ENCODE peak calls at places on chromosomes 1 and 21, in five cellular contexts. U, V, O, E and T are unnamed samples.

GRCh38 chr1:150051089-150051373 is 16.5 kb upstream of the VPS45 start:
- DNase-seq in E (no peak), V (no peak), U (no peak), O (no peak), T (no peak)

GRCh38 chr1:234486858-234487830 is 8.2 kb upstream of the TARBP1 start:
- DNase-seq in U (no peak), O (peak; percentile 71), V (peak; percentile 38), E (no peak), T (no peak)

GRCh38 chr1:226737819-226738420 is 1.2 kb downstream of the ITPKB start:
- DNase-seq in E (peak; percentile 83), U (peak; percentile 58), O (peak; percentile 61), V (peak; percentile 54), T (peak; percentile 79)

GRCh38 chr1:196866974-196867373 is 20.9 kb upstream of the CFHR4 start:
- DNase-seq in V (no peak), U (no peak), O (no peak), E (no peak), T (no peak)

GRCh38 chr1:52059326-52059725 is 3.2 kb downstream of the BTF3L4 start:
- DNase-seq in O (peak; percentile 57), U (no peak), E (no peak), V (no peak), T (no peak)

GRCh38 chr1:19309123-19309813 is 2.7 kb downstream of the AKR7A2 start:
- DNase-seq in U (no peak), O (peak; percentile 54), V (no peak), E (no peak), T (no peak)

GRCh38 chr1:204408074-204408507 is 3.5 kb downstream of the PPP1R15B start:
- DNase-seq in O (peak; percentile 79), E (peak; percentile 93), U (peak; percentile 67), V (peak; percentile 84), T (peak; percentile 81)

GRCh38 chr1:19476440-19477190 is 8.7 kb downstream of the CAPZB start:
- DNase-seq in E (no peak), U (no peak), O (no peak), V (no peak), T (no peak)

GRCh38 chr1:84442256-84442655 is 36.8 kb upstream of the RPF1 start:
- DNase-seq in U (no peak), E (no peak), O (peak; percentile 93), V (no peak), T (peak; percentile 38)

GRCh38 chr1:211601159-211601558 is 22.2 kb upstream of the SLC30A1 start:
- DNase-seq in E (no peak), U (no peak), O (no peak), V (no peak), T (no peak)

GRCh38 chr1:201766117-201766863 is 62.7 kb upstream of the IPO9 start:
- DNase-seq in U (peak; percentile 70), E (no peak), V (no peak), O (peak; percentile 58), T (no peak)

GRCh38 chr1:155064109-155064812 is 721 bp downstream of the EFNA4 start:
- DNase-seq in E (no peak), V (no peak), U (no peak), O (no peak), T (no peak)

GRCh38 chr1:8429549-8430105 is 111.7 kb downstream of the SLC45A1 start:
- DNase-seq in V (no peak), U (no peak), O (no peak), E (no peak), T (no peak)

GRCh38 chr1:153881764-153882163 is 41.0 kb downstream of the GATAD2B start:
- DNase-seq in U (no peak), E (no peak), O (no peak), V (no peak), T (no peak)

GRCh38 chr21:43727571-43728466 is 8.9 kb downstream of the PDXK start:
- DNase-seq in U (peak; percentile 53), O (peak; percentile 56), E (no peak), V (peak; percentile 70), T (no peak)

GRCh38 chr21:31846690-31847089 is 26.1 kb upstream of the HUNK start:
- DNase-seq in V (no peak), U (no peak), O (no peak), E (no peak), T (no peak)

DNA sequence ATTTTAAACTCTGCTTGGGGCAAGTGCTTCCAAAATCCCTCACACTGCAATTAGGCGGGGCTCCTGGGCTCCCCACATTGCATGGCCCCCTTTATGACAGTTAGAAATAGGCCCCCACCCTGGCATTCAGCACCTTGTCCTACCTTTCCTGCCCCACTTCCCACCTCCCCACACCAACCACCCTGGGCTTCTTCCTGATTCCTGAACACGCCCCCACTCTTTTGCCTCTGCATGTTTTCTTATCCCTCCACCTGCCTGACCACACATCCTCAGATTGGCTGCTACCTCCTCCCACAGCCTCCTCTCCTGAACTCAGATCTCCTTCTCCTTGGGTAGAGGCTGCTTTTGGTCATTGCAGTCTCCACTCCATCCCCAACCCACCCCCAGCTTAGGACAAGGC is 1.5 kb downstream of the MOB3C start:
- DNase-seq in O (no peak), U (no peak), E (no peak), V (no peak), T (no peak)
- H3K4me1 ChIP-seq in O (peaks cover 58% of the 10 kb centered on the region), U (no peaks in the 10 kb centered on the region), E (peaks cover 61% of the 10 kb centered on the region), V (peaks cover 54% of the 10 kb centered on the region), T (peaks cover 26% of the 10 kb centered on the region)

DNA sequence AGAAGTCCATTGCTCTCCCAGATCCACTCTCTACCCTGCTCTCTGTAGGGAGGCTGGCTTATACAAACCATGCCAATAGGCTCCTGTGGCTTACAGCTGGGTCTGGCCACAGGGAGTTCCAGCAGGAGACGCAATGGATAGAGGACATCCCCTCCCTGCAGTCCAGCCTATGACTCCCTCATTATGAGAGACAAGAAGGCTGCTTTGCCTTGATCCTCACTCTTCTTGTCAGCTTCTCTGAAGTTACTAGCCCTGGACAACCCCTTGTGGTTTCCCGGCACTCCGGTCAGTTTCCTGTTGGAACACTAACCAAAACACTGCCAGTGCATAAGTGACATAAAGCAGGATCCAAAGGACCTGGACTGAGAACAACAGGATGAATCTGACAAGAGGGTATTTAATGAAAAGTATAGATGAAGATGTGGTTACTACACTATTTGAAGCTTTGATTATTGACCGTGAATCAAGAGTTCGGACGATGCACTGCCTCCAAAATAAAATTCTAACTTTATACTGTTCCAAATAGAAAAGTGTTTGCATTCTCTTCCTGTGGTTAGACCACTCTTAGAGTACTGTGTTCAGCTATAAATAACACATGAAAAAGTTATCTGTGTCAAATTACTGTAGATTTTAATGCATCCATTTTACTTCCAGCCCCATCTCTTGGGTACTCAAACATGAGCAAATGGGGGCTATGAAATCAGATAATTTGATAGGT is 32.7 kb upstream of the ZNF326 start:
- DNase-seq in U (no peak), O (no peak), V (no peak), E (no peak), T (no peak)
- TF ChIP-seq CTCF in U (no peak), O (no peak), V (no peak), E (no peak), T (no peak)

GRCh38 chr21:9008636-9009035 is 1512.7 kb upstream of the TPTE start:
- DNase-seq in U (no peak), V (no peak), O (no peak), E (peak; percentile 67), T (no peak)
- H3K9me3 ChIP-seq in U (no peaks in the 10 kb centered on the region), V (peaks cover 47% of the 10 kb centered on the region), O (no peaks in the 10 kb centered on the region), E (peaks cover 9% of the 10 kb centered on the region), T (peaks cover 5% of the 10 kb centered on the region)

DNA sequence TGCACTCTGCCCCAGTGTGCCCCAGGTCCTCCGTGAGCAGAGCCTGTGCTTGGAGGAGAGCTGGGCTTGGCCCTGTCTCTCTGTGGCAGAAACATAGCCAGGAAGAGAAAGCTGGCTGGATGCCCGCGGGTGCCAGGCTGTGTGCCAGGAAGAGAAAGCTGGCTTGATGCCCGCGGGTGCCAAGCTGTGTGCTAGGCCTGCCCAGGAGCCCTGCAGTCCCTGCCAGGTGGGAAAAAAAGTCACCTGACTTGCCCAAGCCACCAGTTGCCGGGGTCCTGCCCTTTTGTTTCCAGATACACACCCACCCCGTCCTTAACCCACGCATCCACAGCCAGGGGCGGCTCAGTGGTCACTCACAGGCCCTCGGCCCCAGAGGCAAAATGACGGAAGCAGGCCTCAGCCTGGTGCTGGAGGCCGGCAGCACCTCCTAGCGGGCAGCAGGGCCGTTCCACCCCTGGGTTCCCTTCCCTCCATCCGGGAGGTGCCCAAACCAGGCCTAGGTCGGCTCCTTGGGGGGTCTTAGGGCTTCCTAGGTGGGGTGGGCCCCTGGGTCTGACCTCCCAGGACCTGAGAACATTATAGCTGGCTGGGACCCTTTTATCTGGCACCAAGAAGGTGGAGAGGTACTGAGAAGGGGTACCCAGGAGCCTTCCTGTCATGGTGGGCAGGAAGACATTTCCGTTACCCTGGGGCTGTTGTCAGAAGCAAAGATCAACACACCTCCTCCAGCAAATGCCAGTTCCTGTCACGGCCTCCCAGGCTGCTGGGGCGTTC is 9.1 kb downstream of the ITGB2 start:
- DNase-seq in V (peak; percentile 89), E (peak; percentile 88), U (peak; percentile 46), O (peak; percentile 92), T (peak; percentile 96)
- H3K4me1 ChIP-seq in V (peaks cover 56% of the 10 kb centered on the region), E (peaks cover 54% of the 10 kb centered on the region), U (no peaks in the 10 kb centered on the region), O (peaks cover 64% of the 10 kb centered on the region), T (peaks cover 10% of the 10 kb centered on the region)

DNA sequence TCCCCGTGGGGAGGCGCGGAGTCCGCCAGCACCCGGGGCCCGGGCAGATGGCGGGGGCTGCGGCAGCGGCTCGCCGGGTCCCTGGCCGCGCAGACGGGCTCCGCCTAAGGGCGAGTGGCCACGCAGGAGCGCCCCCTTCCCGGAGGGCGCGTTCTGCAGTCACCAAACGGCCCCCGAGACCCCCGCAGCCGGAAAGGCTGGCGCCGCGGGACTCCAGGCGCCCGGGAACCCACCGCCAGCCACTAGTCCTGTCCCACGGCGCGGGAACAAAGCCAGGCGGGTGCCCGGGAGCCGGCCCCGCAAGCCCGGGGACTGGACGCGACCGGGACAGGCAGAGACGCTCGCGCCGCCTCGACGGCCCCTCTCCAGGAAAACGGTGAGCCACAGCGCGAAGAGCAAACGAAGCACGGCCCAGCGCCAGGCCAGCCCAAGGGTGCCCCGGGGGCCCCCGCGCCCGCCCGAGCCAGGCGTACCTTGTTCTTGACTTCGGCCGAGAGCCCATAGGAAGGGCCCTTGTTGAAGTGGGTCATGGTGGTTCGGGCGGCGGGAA is 470 bp downstream of the CNN3 start:
- DNase-seq in E (peak; percentile 85), U (peak; percentile 74), V (peak; percentile 50), O (peak; percentile 56), T (peak; percentile 79)
- TF ChIP-seq CTCF in E (no peak), U (peak; percentile 39), V (peak; percentile 49), O (peak; percentile 68), T (no peak)